ENCODE peak calls at places on chromosomes 13 and 19, in five cellular contexts. One of them, this sample, is unnamed.

GRCh38 chr13:32126756-32127155 is 95.2 kb downstream of the FRY start:
- DNase-seq in mesenchymal stem cell: no peak
- DNase-seq in breast epithelium: no peak
- DNase-seq in HEK293T: no peak
- DNase-seq in mucosa of descending colon: no peak
- DNase-seq in this sample: no peak

GRCh38 chr19:9644472-9644871 is 23.4 kb upstream of the ZNF561 start:
- DNase-seq in mucosa of descending colon: no peak
- DNase-seq in mesenchymal stem cell: no peak
- DNase-seq in breast epithelium: no peak
- DNase-seq in HEK293T: no peak
- DNase-seq in this sample: no peak

GRCh38 chr19:49637865-49638350 is 2.0 kb downstream of the RRAS start:
- DNase-seq in breast epithelium: peak; percentile 73
- DNase-seq in HEK293T: no peak
- DNase-seq in mesenchymal stem cell: peak; percentile 83
- DNase-seq in mucosa of descending colon: peak; percentile 93
- DNase-seq in this sample: peak; percentile 88

GRCh38 chr13:113491418-113491883 is 940 bp upstream of the DCUN1D2 start:
- DNase-seq in breast epithelium: no peak
- DNase-seq in mucosa of descending colon: peak; percentile 62
- DNase-seq in HEK293T: peak; percentile 9
- DNase-seq in mesenchymal stem cell: peak; percentile 54
- DNase-seq in this sample: peak; percentile 82

GRCh38 chr19:28602675-28603298 is 610.2 kb downstream of the UQCRFS1 start:
- DNase-seq in mesenchymal stem cell: no peak
- DNase-seq in breast epithelium: no peak
- DNase-seq in mucosa of descending colon: no peak
- DNase-seq in HEK293T: no peak
- DNase-seq in this sample: no peak

GRCh38 chr19:48568345-48568886 is 16.4 kb downstream of the SULT2B1 start:
- DNase-seq in mucosa of descending colon: peak; percentile 69
- DNase-seq in breast epithelium: peak; percentile 85
- DNase-seq in mesenchymal stem cell: peak; percentile 93
- DNase-seq in HEK293T: no peak
- DNase-seq in this sample: peak; percentile 77

GRCh38 chr13:107392205-107392604 is 823.1 kb downstream of the LIG4 start:
- DNase-seq in breast epithelium: no peak
- DNase-seq in HEK293T: no peak
- DNase-seq in mucosa of descending colon: no peak
- DNase-seq in mesenchymal stem cell: peak; percentile 34
- DNase-seq in this sample: no peak

GRCh38 chr19:46815833-46816627 is 27.6 kb upstream of the SLC1A5 start:
- DNase-seq in breast epithelium: no peak
- DNase-seq in mesenchymal stem cell: no peak
- DNase-seq in HEK293T: no peak
- DNase-seq in mucosa of descending colon: no peak
- DNase-seq in this sample: peak; percentile 17

GRCh38 chr19:41883821-41884733 is 1.1 kb downstream of the ARHGEF1 start:
- DNase-seq in breast epithelium: peak; percentile 93
- DNase-seq in mucosa of descending colon: peak; percentile 98
- DNase-seq in HEK293T: peak; percentile 98
- DNase-seq in mesenchymal stem cell: peak; percentile 96
- DNase-seq in this sample: peak; percentile 99

GRCh38 chr19:30222428-30222873 is 149.7 kb upstream of the ZNF536 start:
- DNase-seq in mucosa of descending colon: peak; percentile 31
- DNase-seq in breast epithelium: no peak
- DNase-seq in HEK293T: peak; percentile 74
- DNase-seq in mesenchymal stem cell: no peak
- DNase-seq in this sample: peak; percentile 93

GRCh38 chr19:19296953-19297689 is 23.2 kb downstream of the SUGP1 start:
- DNase-seq in breast epithelium: no peak
- DNase-seq in mucosa of descending colon: no peak
- DNase-seq in HEK293T: no peak
- DNase-seq in mesenchymal stem cell: no peak
- DNase-seq in this sample: peak; percentile 29

GRCh38 chr19:1817553-1818179 is 5.6 kb upstream of the ATP8B3 start:
- DNase-seq in breast epithelium: no peak
- DNase-seq in mesenchymal stem cell: no peak
- DNase-seq in HEK293T: no peak
- DNase-seq in mucosa of descending colon: peak; percentile 24
- DNase-seq in this sample: no peak

GRCh38 chr13:76943646-76944045 is 4.7 kb upstream of the ACOD1 start:
- DNase-seq in mucosa of descending colon: no peak
- DNase-seq in HEK293T: no peak
- DNase-seq in breast epithelium: no peak
- DNase-seq in mesenchymal stem cell: no peak
- DNase-seq in this sample: no peak

GRCh38 chr13:77565635-77566034 is 30.1 kb downstream of the SCEL start:
- DNase-seq in mucosa of descending colon: no peak
- DNase-seq in mesenchymal stem cell: peak; percentile 45
- DNase-seq in breast epithelium: no peak
- DNase-seq in HEK293T: peak; percentile 55
- DNase-seq in this sample: peak; percentile 19

GRCh38 chr19:2555422-2556220 is 79.7 kb downstream of the GADD45B start:
- DNase-seq in mucosa of descending colon: no peak
- DNase-seq in breast epithelium: no peak
- DNase-seq in HEK293T: no peak
- DNase-seq in mesenchymal stem cell: no peak
- DNase-seq in this sample: peak; percentile 25

GRCh38 chr19:15869109-15869555 is 28.7 kb downstream of the CYP4F2 start:
- DNase-seq in mesenchymal stem cell: no peak
- DNase-seq in HEK293T: peak; percentile 65
- DNase-seq in breast epithelium: no peak
- DNase-seq in mucosa of descending colon: no peak
- DNase-seq in this sample: peak; percentile 43

GRCh38 chr13:34864650-34865049 is 77.4 kb upstream of the NBEA start:
- DNase-seq in mesenchymal stem cell: no peak
- DNase-seq in breast epithelium: no peak
- DNase-seq in HEK293T: no peak
- DNase-seq in mucosa of descending colon: no peak
- DNase-seq in this sample: no peak

GRCh38 chr19:17220207-17220758 is 5.1 kb downstream of the USE1 start:
- DNase-seq in mucosa of descending colon: peak; percentile 59
- DNase-seq in breast epithelium: no peak
- DNase-seq in HEK293T: no peak
- DNase-seq in mesenchymal stem cell: peak; percentile 79
- DNase-seq in this sample: no peak

GRCh38 chr19:5292453-5292842 is 48.2 kb downstream of the PTPRS start:
- DNase-seq in mesenchymal stem cell: no peak
- DNase-seq in HEK293T: peak; percentile 74
- DNase-seq in breast epithelium: no peak
- DNase-seq in mucosa of descending colon: no peak
- DNase-seq in this sample: no peak

GRCh38 chr19:39544201-39544903 is 4.4 kb upstream of the EID2 start:
- DNase-seq in HEK293T: no peak
- DNase-seq in mesenchymal stem cell: peak; percentile 50
- DNase-seq in breast epithelium: no peak
- DNase-seq in mucosa of descending colon: no peak
- DNase-seq in this sample: no peak

GRCh38 chr13:112174476-112175110 is 107.6 kb downstream of the SOX1 start:
- DNase-seq in mucosa of descending colon: no peak
- DNase-seq in breast epithelium: no peak
- DNase-seq in mesenchymal stem cell: no peak
- DNase-seq in HEK293T: no peak
- DNase-seq in this sample: no peak

GRCh38 chr13:47112900-47113299 is 216.0 kb upstream of the HTR2A start:
- DNase-seq in mesenchymal stem cell: no peak
- DNase-seq in HEK293T: no peak
- DNase-seq in mucosa of descending colon: no peak
- DNase-seq in breast epithelium: no peak
- DNase-seq in this sample: no peak

GRCh38 chr19:55353803-55354697 is 469 bp downstream of the COX6B2 start:
- DNase-seq in HEK293T: peak; percentile 94
- DNase-seq in breast epithelium: no peak
- DNase-seq in mesenchymal stem cell: peak; percentile 76
- DNase-seq in mucosa of descending colon: peak; percentile 87
- DNase-seq in this sample: peak; percentile 99

GRCh38 chr19:40269216-40269940 is 15.8 kb downstream of the AKT2 start:
- DNase-seq in mesenchymal stem cell: no peak
- DNase-seq in HEK293T: no peak
- DNase-seq in breast epithelium: no peak
- DNase-seq in mucosa of descending colon: no peak
- DNase-seq in this sample: peak; percentile 33

GRCh38 chr19:14381689-14382474 is 638 bp downstream of the ADGRE5 start:
- DNase-seq in breast epithelium: no peak
- DNase-seq in HEK293T: no peak
- DNase-seq in mesenchymal stem cell: peak; percentile 71
- DNase-seq in mucosa of descending colon: peak; percentile 72
- DNase-seq in this sample: peak; percentile 34

GRCh38 chr19:57949296-57949695 is 1.8 kb upstream of the ZNF256 start:
- DNase-seq in mesenchymal stem cell: no peak
- DNase-seq in breast epithelium: no peak
- DNase-seq in mucosa of descending colon: no peak
- DNase-seq in HEK293T: no peak
- DNase-seq in this sample: no peak

GRCh38 chr13:21022694-21023325 is 38.6 kb downstream of the LATS2 start:
- DNase-seq in HEK293T: peak; percentile 11
- DNase-seq in breast epithelium: no peak
- DNase-seq in mesenchymal stem cell: no peak
- DNase-seq in mucosa of descending colon: no peak
- DNase-seq in this sample: peak; percentile 66

GRCh38 chr13:96503481-96503880 is 413.6 kb downstream of the HS6ST3 start:
- DNase-seq in breast epithelium: no peak
- DNase-seq in HEK293T: no peak
- DNase-seq in mesenchymal stem cell: no peak
- DNase-seq in mucosa of descending colon: no peak
- DNase-seq in this sample: no peak

GRCh38 chr19:32289566-32290210 is 55.7 kb upstream of the ZNF507 start:
- DNase-seq in mesenchymal stem cell: no peak
- DNase-seq in mucosa of descending colon: no peak
- DNase-seq in HEK293T: no peak
- DNase-seq in breast epithelium: no peak
- DNase-seq in this sample: no peak

GRCh38 chr13:99198630-99199029 is 2.0 kb upstream of the UBAC2 start:
- DNase-seq in mesenchymal stem cell: no peak
- DNase-seq in mucosa of descending colon: no peak
- DNase-seq in breast epithelium: no peak
- DNase-seq in HEK293T: no peak
- DNase-seq in this sample: no peak

GRCh38 chr13:27975579-27976361 is 6.7 kb upstream of the CDX2 start:
- DNase-seq in mucosa of descending colon: peak; percentile 74
- DNase-seq in HEK293T: no peak
- DNase-seq in mesenchymal stem cell: no peak
- DNase-seq in breast epithelium: no peak
- DNase-seq in this sample: peak; percentile 65

GRCh38 chr19:15469513-15470297 is 5.4 kb upstream of the RASAL3 start:
- DNase-seq in HEK293T: no peak
- DNase-seq in mucosa of descending colon: no peak
- DNase-seq in mesenchymal stem cell: no peak
- DNase-seq in breast epithelium: no peak
- DNase-seq in this sample: peak; percentile 83

This sample was measured in H7.